ENCODE peak calls at places on chromosomes 16 and 17, in seven cellular contexts. N is GM23248, S is heart left ventricle, K is mesenchymal stem cell, F is stomach, U is lung, C is OCI-LY7. R is an unnamed sample. For H3K36me3, the result is how much of the 10 kb centered on the place peaks cover.

GRCh38 chr17:79991140-79991923 is 44.3 kb downstream of the TBC1D16 start:
- DNase-seq in N (peak), S (peak), K (peak), F (peak), U (peak), C (peak), R (no peak)

GRCh38 chr16:8632675-8633182 is 11.2 kb downstream of the METTL22 start:
- DNase-seq in N (no peak), S (peak), K (no peak), F (no peak), U (peak), C (no peak), R (no peak)

GRCh38 chr16:57007050-57007449 is 17.7 kb downstream of the NLRC5 start:
- DNase-seq in N (no peak), S (no peak), K (no peak), F (no peak), U (no peak), C (no peak), R (no peak)

GRCh38 chr16:17404903-17405691 is 65.7 kb downstream of the XYLT1 start:
- DNase-seq in N (peak), S (peak), K (no peak), F (no peak), U (peak), C (no peak), R (no peak)

GRCh38 chr17:38658741-38659345 is 15.9 kb downstream of the EPOP start:
- DNase-seq in N (no peak), S (peak), K (no peak), F (no peak), U (no peak), C (no peak), R (no peak)

GRCh38 chr16:3431779-3432219 is 11.5 kb downstream of the ZNF597 start:
- DNase-seq in N (peak), S (peak), K (no peak), F (peak), U (peak), C (no peak), R (no peak)

GRCh38 chr17:15456972-15457722 is 10.3 kb downstream of the CDRT4 start:
- DNase-seq in N (peak), S (peak), K (peak), F (no peak), U (peak), C (no peak), R (no peak)

GRCh38 chr17:75785016-75785769 is 587 bp downstream of the UNK start:
- DNase-seq in N (peak), S (peak), K (peak), F (peak), U (peak), C (peak), R (no peak)

GRCh38 chr17:16377804-16378400 is 3.0 kb upstream of the UBB start:
- DNase-seq in N (peak), S (no peak), K (no peak), F (no peak), U (no peak), C (no peak), R (no peak)

GRCh38 chr16:17773698-17774101 is 302.9 kb upstream of the XYLT1 start:
- DNase-seq in N (peak), S (no peak), K (no peak), F (no peak), U (no peak), C (no peak), R (no peak)

GRCh38 chr16:31224092-31224955 is 7.4 kb upstream of the PYDC1 start:
- DNase-seq in N (no peak), S (no peak), K (no peak), F (no peak), U (no peak), C (no peak), R (no peak)

GRCh38 chr16:81842564-81843242 is 63.6 kb downstream of the PLCG2 start:
- DNase-seq in N (no peak), S (no peak), K (no peak), F (no peak), U (no peak), C (no peak), R (no peak)

GRCh38 chr17:28193241-28193640 is 125.8 kb upstream of the TMEM97 start:
- DNase-seq in N (no peak), S (peak), K (no peak), F (no peak), U (peak), C (no peak), R (no peak)

GRCh38 chr16:424033-424622 is 1.3 kb upstream of the RAB11FIP3 start:
- DNase-seq in N (peak), S (peak), K (peak), F (peak), U (peak), C (no peak), R (no peak)

GRCh38 chr16:49947907-49948678 is 76.9 kb upstream of the CNEP1R1 start:
- DNase-seq in N (no peak), S (no peak), K (no peak), F (no peak), U (no peak), C (no peak), R (no peak)

GRCh38 chr16:73034374-73034773 is 13.6 kb downstream of the ZFHX3 start:
- DNase-seq in N (no peak), S (no peak), K (no peak), F (no peak), U (no peak), C (no peak), R (no peak)

GRCh38 chr17:66535611-66536010 is 233.2 kb downstream of the PRKCA start:
- DNase-seq in N (no peak), S (no peak), K (no peak), F (no peak), U (no peak), C (no peak), R (no peak)

GRCh38 chr17:78323821-78324390 is 36.0 kb downstream of the SOCS3 start:
- DNase-seq in N (no peak), S (no peak), K (peak), F (no peak), U (no peak), C (no peak), R (no peak)

GRCh38 chr17:57257911-57258885 is 1.9 kb downstream of the MSI2 start:
- DNase-seq in N (peak), S (no peak), K (peak), F (no peak), U (no peak), C (peak), R (no peak)

GRCh38 chr17:50170662-50171370 is 5.0 kb downstream of the SGCA start:
- DNase-seq in N (no peak), S (peak), K (no peak), F (no peak), U (no peak), C (no peak), R (no peak)

GRCh38 chr17:77281904-77282367 is 141.2 kb downstream of the SEC14L1 start:
- DNase-seq in N (no peak), S (no peak), K (peak), F (peak), U (no peak), C (peak), R (no peak)

GRCh38 chr16:67244387-67245188 is 2.7 kb downstream of the FHOD1 start:
- DNase-seq in N (peak), S (peak), K (peak), F (peak), U (peak), C (peak), R (no peak)

GRCh38 chr17:76200354-76200753 is 39.9 kb downstream of the RNF157 start:
- DNase-seq in N (no peak), S (no peak), K (no peak), F (no peak), U (no peak), C (no peak), R (no peak)

GRCh38 chr16:61382435-61382834 is 653.8 kb downstream of the CDH8 start:
- DNase-seq in N (no peak), S (no peak), K (no peak), F (no peak), U (no peak), C (no peak), R (no peak)

GRCh38 chr17:62703269-62703775 is 75.9 kb downstream of the MRC2 start:
- DNase-seq in N (peak), S (peak), K (peak), F (peak), U (no peak), C (no peak), R (no peak)

GRCh38 chr16:12272264-12272663 is 295.7 kb downstream of the SNX29 start:
- DNase-seq in N (no peak), S (no peak), K (no peak), F (no peak), U (no peak), C (no peak), R (no peak)

GRCh38 chr16:2450535-2450934 is 9.4 kb upstream of the TEDC2 start:
- DNase-seq in N (no peak), S (no peak), K (no peak), F (no peak), U (no peak), C (no peak), R (no peak)

GRCh38 chr16:4873091-4873490 is 25.8 kb downstream of the UBN1 start:
- DNase-seq in N (no peak), S (no peak), K (no peak), F (no peak), U (no peak), C (no peak), R (no peak)
- H3K36me3 ChIP-seq in N (under half), S (half or more), K (half or more), F (half or more), U (half or more), C (half or more), R (half or more)

GRCh38 chr16:27687605-27688004 is 137.7 kb downstream of the KATNIP start:
- DNase-seq in N (no peak), S (no peak), K (no peak), F (no peak), U (no peak), C (no peak), R (no peak)
- H3K36me3 ChIP-seq in N (under half), S (under half), K (under half), F (under half), U (under half), C (under half), R (under half)

DNA sequence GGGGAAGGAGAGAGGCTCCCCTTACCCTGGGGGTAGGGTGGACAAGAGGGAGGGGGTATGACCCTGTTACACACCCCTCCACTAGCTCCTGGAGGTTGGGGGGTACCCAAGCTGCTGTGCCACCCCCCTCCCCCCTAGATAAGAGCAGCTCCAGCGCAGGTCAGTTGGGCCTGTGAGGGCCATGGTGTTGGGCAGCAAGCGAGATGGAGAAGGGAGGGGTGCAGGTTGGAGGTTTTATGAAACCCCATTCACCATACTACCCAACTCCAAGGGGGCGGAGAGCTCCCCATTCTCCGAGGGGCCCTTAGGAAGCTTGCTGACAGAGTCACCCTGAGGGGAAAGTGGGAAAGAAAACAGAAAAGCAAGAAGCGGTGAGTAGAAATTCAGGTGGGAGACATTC is 1.7 kb upstream of the SOX15 start:
- DNase-seq in N (no peak), S (no peak), K (no peak), F (no peak), U (no peak), C (no peak), R (no peak)
- H3K36me3 ChIP-seq in N (under half), S (half or more), K (half or more), F (half or more), U (half or more), C (half or more), R (half or more)

DNA sequence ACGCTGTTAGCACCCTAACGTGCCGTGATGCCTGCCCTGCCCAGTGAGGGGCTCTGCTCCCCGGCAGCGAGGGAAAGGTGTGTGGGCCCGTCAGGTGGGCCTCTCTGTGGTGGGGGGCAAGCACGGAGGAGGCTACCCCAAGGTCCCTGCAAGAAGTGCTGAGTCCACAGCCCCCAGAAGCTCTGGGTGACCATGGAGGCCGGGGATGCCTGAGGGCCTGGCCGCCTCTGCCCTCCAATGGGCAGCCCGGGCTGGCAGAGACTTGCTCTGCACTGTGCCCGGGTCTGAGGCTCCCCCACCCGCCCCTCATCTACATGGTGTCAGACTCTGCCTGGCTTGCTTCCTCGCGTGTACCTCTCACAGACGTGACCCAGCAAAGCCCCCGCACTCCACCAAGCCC is 12.2 kb downstream of the SLC38A10 start:
- DNase-seq in N (no peak), S (peak), K (no peak), F (no peak), U (no peak), C (no peak), R (no peak)
- H3K36me3 ChIP-seq in N (under half), S (under half), K (under half), F (half or more), U (half or more), C (under half), R (under half)

GRCh38 chr16:15694499-15694898 is 44.5 kb downstream of the NDE1 start:
- DNase-seq in N (peak), S (no peak), K (no peak), F (no peak), U (no peak), C (no peak), R (no peak)
- H3K36me3 ChIP-seq in N (half or more), S (half or more), K (half or more), F (half or more), U (half or more), C (half or more), R (under half)

GRCh38 chr16:74469946-74470478 is 48.7 kb upstream of the CLEC18B start:
- DNase-seq in N (no peak), S (no peak), K (no peak), F (no peak), U (no peak), C (no peak), R (no peak)
- H3K36me3 ChIP-seq in N (under half), S (half or more), K (half or more), F (half or more), U (under half), C (half or more), R (half or more)

GRCh38 chr17:48059125-48059668 is 11.0 kb downstream of the NFE2L1 start:
- DNase-seq in N (no peak), S (no peak), K (no peak), F (no peak), U (no peak), C (no peak), R (no peak)
- H3K36me3 ChIP-seq in N (under half), S (half or more), K (half or more), F (half or more), U (half or more), C (half or more), R (half or more)

DNA sequence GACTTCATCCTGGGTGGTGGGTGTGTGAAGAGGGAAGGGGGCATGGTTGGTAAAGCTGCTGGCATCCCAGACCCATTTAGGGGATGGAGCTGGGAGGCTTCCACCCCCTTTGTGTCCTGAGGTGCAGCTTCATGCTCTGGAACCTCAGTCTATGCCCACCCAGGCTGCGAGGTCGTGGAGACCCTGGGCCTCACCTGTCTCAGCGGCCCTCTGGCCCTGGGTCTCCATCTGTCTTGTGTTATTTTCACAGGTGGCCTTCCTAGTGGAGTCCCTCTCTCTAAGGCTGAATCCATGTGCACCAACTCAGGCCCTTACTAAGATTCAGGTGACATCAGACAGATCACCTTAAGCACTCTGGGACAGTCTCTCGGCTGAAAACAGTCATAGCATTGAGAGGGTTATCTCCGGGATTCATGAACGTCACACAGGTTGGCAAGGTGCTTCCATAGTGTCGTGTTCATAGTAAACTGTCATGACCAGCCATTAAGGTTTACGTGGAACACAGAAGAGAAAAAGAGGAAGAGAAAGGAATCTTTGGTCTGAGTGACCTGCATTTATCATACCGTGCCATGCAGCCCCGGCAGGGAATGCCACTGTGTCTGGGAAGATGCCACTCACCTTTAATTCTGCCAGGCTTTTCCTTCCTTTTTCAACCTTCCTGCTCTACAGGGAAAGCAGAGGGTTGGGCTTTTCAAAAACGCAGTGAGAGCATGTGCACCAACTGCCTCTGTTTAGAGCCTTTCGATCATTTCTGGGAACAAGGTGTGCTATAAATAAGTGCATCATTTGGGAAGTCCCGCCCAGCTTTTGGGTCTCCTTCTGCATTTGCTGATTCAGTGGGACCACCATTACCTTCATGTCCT is 4.5 kb upstream of the FOXL1 start:
- DNase-seq in N (no peak), S (no peak), K (no peak), F (no peak), U (no peak), C (no peak), R (no peak)
- H3K36me3 ChIP-seq in N (under half), S (under half), K (under half), F (under half), U (under half), C (under half), R (under half)